ENCODE peak calls at places on chromosomes 12 and 14, in nine cellular contexts. One of them, this sample, is unnamed.

GRCh38 chr12:76698316-76698715 is 65.6 kb upstream of the ZDHHC17 start:
- DNase-seq in T-cell: no peak
- DNase-seq in naive thymus-derived CD4-positive, alpha-beta T cell: no peak
- DNase-seq in AG09319: no peak
- DNase-seq in RCC 7860: no peak
- DNase-seq in tibial artery: no peak
- DNase-seq in AG04449: no peak
- DNase-seq in HFF-Myc: no peak
- DNase-seq in H7: no peak
- DNase-seq in this sample: no peak

GRCh38 chr14:78581222-78581621 is 411.0 kb downstream of the NRXN3 start:
- DNase-seq in T-cell: no peak
- DNase-seq in naive thymus-derived CD4-positive, alpha-beta T cell: no peak
- DNase-seq in AG09319: no peak
- DNase-seq in RCC 7860: no peak
- DNase-seq in tibial artery: no peak
- DNase-seq in AG04449: no peak
- DNase-seq in HFF-Myc: no peak
- DNase-seq in H7: no peak
- DNase-seq in this sample: no peak

GRCh38 chr12:45660330-45660729 is 69.2 kb upstream of the ARID2 start:
- DNase-seq in T-cell: no peak
- DNase-seq in naive thymus-derived CD4-positive, alpha-beta T cell: no peak
- DNase-seq in AG09319: no peak
- DNase-seq in RCC 7860: peak
- DNase-seq in tibial artery: no peak
- DNase-seq in AG04449: no peak
- DNase-seq in HFF-Myc: peak
- DNase-seq in H7: no peak
- DNase-seq in this sample: no peak

GRCh38 chr12:68871899-68872298 is 61.1 kb downstream of the CPM start:
- DNase-seq in T-cell: no peak
- DNase-seq in naive thymus-derived CD4-positive, alpha-beta T cell: no peak
- DNase-seq in AG09319: no peak
- DNase-seq in RCC 7860: no peak
- DNase-seq in tibial artery: no peak
- DNase-seq in AG04449: no peak
- DNase-seq in HFF-Myc: no peak
- DNase-seq in H7: peak
- DNase-seq in this sample: peak

GRCh38 chr14:57329833-57330232 is 60.6 kb upstream of the NAA30 start:
- DNase-seq in T-cell: no peak
- DNase-seq in naive thymus-derived CD4-positive, alpha-beta T cell: no peak
- DNase-seq in AG09319: no peak
- DNase-seq in RCC 7860: no peak
- DNase-seq in tibial artery: no peak
- DNase-seq in AG04449: no peak
- DNase-seq in HFF-Myc: no peak
- DNase-seq in H7: no peak
- DNase-seq in this sample: no peak

GRCh38 chr12:102955926-102956737 is 1.3 kb upstream of the ASCL1 start:
- DNase-seq in T-cell: no peak
- DNase-seq in naive thymus-derived CD4-positive, alpha-beta T cell: no peak
- DNase-seq in AG09319: no peak
- DNase-seq in RCC 7860: no peak
- DNase-seq in tibial artery: no peak
- DNase-seq in AG04449: no peak
- DNase-seq in HFF-Myc: no peak
- DNase-seq in H7: peak
- DNase-seq in this sample: peak

GRCh38 chr14:32383337-32384009 is 54.4 kb downstream of the AKAP6 start:
- DNase-seq in T-cell: no peak
- DNase-seq in naive thymus-derived CD4-positive, alpha-beta T cell: no peak
- DNase-seq in AG09319: no peak
- DNase-seq in RCC 7860: no peak
- DNase-seq in tibial artery: no peak
- DNase-seq in AG04449: no peak
- DNase-seq in HFF-Myc: no peak
- DNase-seq in H7: no peak
- DNase-seq in this sample: no peak

GRCh38 chr12:6769003-6769389 is 2.8 kb downstream of the PTMS start:
- DNase-seq in T-cell: no peak
- DNase-seq in naive thymus-derived CD4-positive, alpha-beta T cell: no peak
- DNase-seq in AG09319: no peak
- DNase-seq in RCC 7860: no peak
- DNase-seq in tibial artery: peak
- DNase-seq in AG04449: no peak
- DNase-seq in HFF-Myc: no peak
- DNase-seq in H7: peak
- DNase-seq in this sample: peak

GRCh38 chr12:13745100-13745678 is 236.2 kb downstream of the GRIN2B start:
- DNase-seq in T-cell: no peak
- DNase-seq in naive thymus-derived CD4-positive, alpha-beta T cell: no peak
- DNase-seq in AG09319: no peak
- DNase-seq in RCC 7860: no peak
- DNase-seq in tibial artery: no peak
- DNase-seq in AG04449: no peak
- DNase-seq in HFF-Myc: no peak
- DNase-seq in H7: no peak
- DNase-seq in this sample: peak

GRCh38 chr14:71181215-71182003 is 274.1 kb downstream of the PCNX1 start:
- DNase-seq in T-cell: no peak
- DNase-seq in naive thymus-derived CD4-positive, alpha-beta T cell: no peak
- DNase-seq in AG09319: no peak
- DNase-seq in RCC 7860: no peak
- DNase-seq in tibial artery: no peak
- DNase-seq in AG04449: no peak
- DNase-seq in HFF-Myc: no peak
- DNase-seq in H7: no peak
- DNase-seq in this sample: no peak

GRCh38 chr12:82415402-82415801 is 57.1 kb downstream of the METTL25 start:
- DNase-seq in T-cell: no peak
- DNase-seq in naive thymus-derived CD4-positive, alpha-beta T cell: no peak
- DNase-seq in AG09319: no peak
- DNase-seq in RCC 7860: peak
- DNase-seq in tibial artery: no peak
- DNase-seq in AG04449: no peak
- DNase-seq in HFF-Myc: no peak
- DNase-seq in H7: no peak
- DNase-seq in this sample: no peak

GRCh38 chr14:99415496-99416281 is 65.0 kb downstream of the SETD3 start:
- DNase-seq in T-cell: peak
- DNase-seq in naive thymus-derived CD4-positive, alpha-beta T cell: peak
- DNase-seq in AG09319: peak
- DNase-seq in RCC 7860: peak
- DNase-seq in tibial artery: no peak
- DNase-seq in AG04449: peak
- DNase-seq in HFF-Myc: peak
- DNase-seq in H7: peak
- DNase-seq in this sample: peak

GRCh38 chr12:64610660-64611429 is 550 bp downstream of the RASSF3 start:
- DNase-seq in T-cell: peak
- DNase-seq in naive thymus-derived CD4-positive, alpha-beta T cell: peak
- DNase-seq in AG09319: no peak
- DNase-seq in RCC 7860: peak
- DNase-seq in tibial artery: peak
- DNase-seq in AG04449: no peak
- DNase-seq in HFF-Myc: no peak
- DNase-seq in H7: peak
- DNase-seq in this sample: peak

GRCh38 chr14:69490219-69490918 is 5.8 kb downstream of the PLEKHD1 start:
- DNase-seq in T-cell: no peak
- DNase-seq in naive thymus-derived CD4-positive, alpha-beta T cell: no peak
- DNase-seq in AG09319: no peak
- DNase-seq in RCC 7860: no peak
- DNase-seq in tibial artery: peak
- DNase-seq in AG04449: no peak
- DNase-seq in HFF-Myc: no peak
- DNase-seq in H7: peak
- DNase-seq in this sample: no peak

GRCh38 chr12:50841654-50842531 is 833 bp upstream of the TMPRSS12 start:
- DNase-seq in T-cell: no peak
- DNase-seq in naive thymus-derived CD4-positive, alpha-beta T cell: no peak
- DNase-seq in AG09319: no peak
- DNase-seq in RCC 7860: no peak
- DNase-seq in tibial artery: no peak
- DNase-seq in AG04449: no peak
- DNase-seq in HFF-Myc: no peak
- DNase-seq in H7: no peak
- DNase-seq in this sample: no peak

GRCh38 chr12:114269153-114269552 is 136.8 kb downstream of the TBX5 start:
- DNase-seq in T-cell: no peak
- DNase-seq in naive thymus-derived CD4-positive, alpha-beta T cell: no peak
- DNase-seq in AG09319: no peak
- DNase-seq in RCC 7860: no peak
- DNase-seq in tibial artery: no peak
- DNase-seq in AG04449: no peak
- DNase-seq in HFF-Myc: no peak
- DNase-seq in H7: no peak
- DNase-seq in this sample: no peak

GRCh38 chr14:77039285-77040058 is 11.0 kb upstream of the IRF2BPL start:
- DNase-seq in T-cell: no peak
- DNase-seq in naive thymus-derived CD4-positive, alpha-beta T cell: peak
- DNase-seq in AG09319: peak
- DNase-seq in RCC 7860: no peak
- DNase-seq in tibial artery: no peak
- DNase-seq in AG04449: no peak
- DNase-seq in HFF-Myc: no peak
- DNase-seq in H7: no peak
- DNase-seq in this sample: no peak

GRCh38 chr12:46921048-46921753 is 95.4 kb upstream of the SLC38A4 start:
- DNase-seq in T-cell: no peak
- DNase-seq in naive thymus-derived CD4-positive, alpha-beta T cell: no peak
- DNase-seq in AG09319: no peak
- DNase-seq in RCC 7860: peak
- DNase-seq in tibial artery: no peak
- DNase-seq in AG04449: no peak
- DNase-seq in HFF-Myc: no peak
- DNase-seq in H7: no peak
- DNase-seq in this sample: no peak

GRCh38 chr14:68552597-68552996 is 240.3 kb downstream of the ZFP36L1 start:
- DNase-seq in T-cell: no peak
- DNase-seq in naive thymus-derived CD4-positive, alpha-beta T cell: no peak
- DNase-seq in AG09319: no peak
- DNase-seq in RCC 7860: peak
- DNase-seq in tibial artery: no peak
- DNase-seq in AG04449: no peak
- DNase-seq in HFF-Myc: no peak
- DNase-seq in H7: no peak
- DNase-seq in this sample: no peak

GRCh38 chr14:106530423-106531107 is 1004.2 kb downstream of the TMEM121 start:
- DNase-seq in T-cell: peak
- DNase-seq in naive thymus-derived CD4-positive, alpha-beta T cell: peak
- DNase-seq in AG09319: no peak
- DNase-seq in RCC 7860: no peak
- DNase-seq in tibial artery: no peak
- DNase-seq in AG04449: no peak
- DNase-seq in HFF-Myc: no peak
- DNase-seq in H7: no peak
- DNase-seq in this sample: no peak